ENCODE peak calls at places on chromosomes 3 and 15, in five cellular contexts. Y is aorta; R is uterus; U is OCI-LY7; Q is CD4-positive, alpha-beta memory T cell. G is an unnamed sample.

GRCh38 chr3:127691494-127691893 is 18.7 kb downstream of the ABTB1 start:
- DNase-seq in R (no peak), Y (peak; percentile 52), U (no peak), Q (no peak), G (peak; percentile 25)

GRCh38 chr3:120114981-120115380 is 20.7 kb upstream of the GSK3B start:
- DNase-seq in Q (no peak), Y (no peak), U (no peak), R (no peak), G (no peak)

GRCh38 chr3:61157414-61157813 is 93.8 kb downstream of the FHIT start:
- DNase-seq in Q (no peak), Y (no peak), R (no peak), U (no peak), G (no peak)

GRCh38 chr3:142028174-142028833 is 121.0 kb downstream of the TFDP2 start:
- DNase-seq in R (no peak), Y (no peak), Q (peak; percentile 24), U (peak; percentile 92), G (no peak)

GRCh38 chr3:473284-473800 is 276.8 kb downstream of the CHL1 start:
- DNase-seq in U (no peak), Q (no peak), R (no peak), Y (no peak), G (no peak)

GRCh38 chr3:190326930-190327329 is 4.7 kb upstream of the CLDN1 start:
- DNase-seq in R (peak; percentile 29), Q (no peak), Y (no peak), U (no peak), G (no peak)

GRCh38 chr3:11637901-11638668 is 5.6 kb downstream of the VGLL4 start:
- DNase-seq in Q (no peak), R (no peak), Y (no peak), U (no peak), G (no peak)

GRCh38 chr3:96619475-96619874 is 194.9 kb upstream of the EPHA6 start:
- DNase-seq in R (no peak), U (no peak), Y (peak; percentile 57), Q (no peak), G (no peak)

GRCh38 chr15:71780349-71780976 is 29.9 kb upstream of the NR2E3 start:
- DNase-seq in Q (peak; percentile 29), R (no peak), U (peak; percentile 73), Y (no peak), G (peak; percentile 17)

GRCh38 chr3:16871915-16872842 is 12.6 kb upstream of the PLCL2 start:
- DNase-seq in R (no peak), Q (no peak), Y (no peak), U (no peak), G (no peak)

GRCh38 chr3:127426444-127427168 is 138.8 kb upstream of the PRR20G start:
- DNase-seq in R (no peak), U (no peak), Y (no peak), Q (no peak), G (no peak)

GRCh38 chr3:132038198-132038825 is 3.5 kb upstream of the CPNE4 start:
- DNase-seq in Y (no peak), U (peak; percentile 20), Q (no peak), R (no peak), G (no peak)

GRCh38 chr3:10226293-10226692 is 22.0 kb upstream of the TATDN2 start:
- DNase-seq in Q (no peak), Y (no peak), R (no peak), U (peak; percentile 83), G (no peak)

GRCh38 chr15:73694419-73694818 is 10.2 kb downstream of the CD276 start:
- DNase-seq in U (no peak), R (no peak), Y (no peak), Q (no peak), G (no peak)

GRCh38 chr3:174820885-174821284 is 38.2 kb upstream of the NAALADL2 start:
- DNase-seq in Q (no peak), U (no peak), Y (no peak), R (no peak), G (no peak)

GRCh38 chr3:47412842-47413520 is 32.2 kb downstream of the PTPN23 start:
- DNase-seq in Q (no peak), R (no peak), U (no peak), Y (no peak), G (no peak)

GRCh38 chr3:184549793-184550585 is 11.6 kb upstream of the EPHB3 start:
- DNase-seq in U (no peak), Q (no peak), Y (peak; percentile 58), R (no peak), G (no peak)

GRCh38 chr15:73753250-73754130 is at the start of gene INSYN1:
- DNase-seq in R (peak; percentile 37), U (no peak), Q (no peak), Y (peak; percentile 84), G (no peak)

GRCh38 chr15:75363786-75364185 is 4.6 kb downstream of the MAN2C1 start:
- DNase-seq in Q (no peak), Y (no peak), R (no peak), U (no peak), G (no peak)

GRCh38 chr3:33250712-33251111 is 26.5 kb upstream of the FBXL2 start:
- DNase-seq in Q (no peak), R (no peak), U (no peak), Y (no peak), G (no peak)

GRCh38 chr3:42503957-42504333 is 1.5 kb downstream of the VIPR1 start:
- DNase-seq in U (no peak), Q (no peak), Y (peak; percentile 31), R (no peak), G (no peak)

GRCh38 chr15:72168833-72169232 is 28.8 kb downstream of the GRAMD2A start:
- DNase-seq in U (no peak), Q (no peak), R (no peak), Y (no peak), G (no peak)

GRCh38 chr3:194137314-194138097 is 1.6 kb downstream of the HES1 start:
- DNase-seq in Q (peak; percentile 31), R (peak; percentile 64), U (peak; percentile 75), Y (peak; percentile 88), G (peak; percentile 61)

GRCh38 chr15:31470756-31471155 is 144.1 kb downstream of the KLF13 start:
- DNase-seq in R (no peak), Y (no peak), U (no peak), Q (no peak), G (no peak)

GRCh38 chr3:123295901-123296250 is 94.1 kb downstream of the SEC22A start:
- DNase-seq in Q (no peak), U (no peak), R (no peak), Y (peak; percentile 62), G (no peak)

GRCh38 chr15:80494311-80494710 is 90.1 kb downstream of the ARNT2 start:
- DNase-seq in Y (no peak), Q (no peak), U (no peak), R (no peak), G (no peak)

GRCh38 chr3:159629329-159630084 is 359.1 kb upstream of the IL12A start:
- DNase-seq in U (no peak), Y (no peak), R (no peak), Q (no peak), G (no peak)

GRCh38 chr15:52806284-52806655 is 16.1 kb upstream of the ONECUT1 start:
- DNase-seq in R (no peak), Y (no peak), U (no peak), Q (no peak), G (no peak)

GRCh38 chr3:176948123-176948522 is 249.2 kb downstream of the TBL1XR1 start:
- DNase-seq in R (no peak), Q (no peak), Y (no peak), U (no peak), G (no peak)

GRCh38 chr15:26632500-26632899 is 140.4 kb downstream of the GABRB3 start:
- DNase-seq in Q (no peak), Y (no peak), R (no peak), U (peak; percentile 16), G (no peak)

GRCh38 chr3:167728631-167729335 is 5.9 kb downstream of the PDCD10 start:
- DNase-seq in U (no peak), Y (no peak), R (no peak), Q (no peak), G (no peak)

GRCh38 chr3:56347219-56347871 is 120.9 kb downstream of the ERC2 start:
- DNase-seq in Y (no peak), U (peak; percentile 32), R (no peak), Q (no peak), G (no peak)

GRCh38 chr3:18556503-18556902 is 131.4 kb upstream of the SATB1 start:
- DNase-seq in Q (peak; percentile 53), Y (no peak), R (no peak), U (no peak), G (peak; percentile 60)

GRCh38 chr3:62293051-62293780 is 80.1 kb downstream of the FEZF2 start:
- DNase-seq in U (no peak), Q (no peak), R (no peak), Y (no peak), G (no peak)

GRCh38 chr15:85581495-85581894 is 201.1 kb downstream of the AKAP13 start:
- DNase-seq in Q (peak; percentile 57), U (peak; percentile 19), Y (peak; percentile 77), R (peak; percentile 29), G (peak; percentile 77)

GRCh38 chr3:139935866-139936817 is 1.2 kb downstream of the CLSTN2 start:
- DNase-seq in Q (no peak), R (peak; percentile 47), Y (peak; percentile 78), U (no peak), G (no peak)

GRCh38 chr3:61725851-61726333 is 164.5 kb downstream of the PTPRG start:
- DNase-seq in U (no peak), Q (no peak), Y (no peak), R (no peak), G (no peak)

GRCh38 chr15:58147151-58147550 is 9.0 kb downstream of the AQP9 start:
- DNase-seq in U (no peak), Q (no peak), R (no peak), Y (no peak), G (no peak)
- H3K27ac ChIP-seq in U (no peak overlapping the region), Q (no peak overlapping the region), R (no peak overlapping the region), Y (no peak overlapping the region), G (no peak overlapping the region)

DNA sequence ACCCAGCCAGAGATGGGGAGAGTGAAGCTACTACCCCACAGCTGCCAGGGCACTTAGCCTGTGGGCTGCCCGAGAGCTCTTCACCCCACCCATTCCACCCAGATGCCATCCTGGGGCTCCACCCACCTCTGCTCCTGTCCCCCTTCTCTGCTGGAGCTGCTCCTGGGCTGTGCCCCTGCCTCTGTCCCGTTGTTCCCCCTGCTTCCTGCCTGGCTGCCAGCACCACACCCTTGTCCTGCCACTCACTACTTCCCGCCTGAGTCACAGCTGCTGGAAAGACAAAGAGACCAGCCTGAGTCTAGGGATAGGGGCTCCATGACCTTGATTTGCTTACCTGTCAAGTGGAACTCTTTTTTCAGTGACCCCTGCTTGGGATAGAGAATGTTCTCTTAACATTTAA is 12.4 kb downstream of the GNAI2 start:
- DNase-seq in Q (no peak), U (no peak), Y (peak; percentile 84), R (no peak), G (no peak)
- H3K4me1 ChIP-seq in Q (peaks cover 83% of the 10 kb centered on the region), U (peaks cover 43% of the 10 kb centered on the region), Y (no peaks in the 10 kb centered on the region), R (no peaks in the 10 kb centered on the region), G (peaks cover 87% of the 10 kb centered on the region)

DNA sequence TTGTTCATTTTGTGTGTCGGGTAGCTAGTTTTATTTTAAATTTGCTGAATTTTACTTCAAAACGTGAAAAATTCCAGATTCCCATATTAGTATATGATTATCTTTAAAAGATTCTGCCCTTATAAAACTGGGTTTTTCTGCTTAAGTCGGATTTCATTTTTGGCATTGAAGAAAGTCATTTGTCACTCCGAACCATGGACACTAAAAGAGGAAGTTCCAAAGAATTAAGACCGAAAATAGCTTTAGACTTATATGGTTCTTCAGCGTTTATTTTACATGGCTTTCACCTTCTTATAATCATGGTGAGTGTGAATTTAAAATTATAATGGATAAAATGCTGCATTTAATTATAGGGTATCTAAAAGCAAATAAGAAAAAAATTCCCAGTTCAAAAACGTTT is 1.0 kb downstream of the C3orf38 start:
- DNase-seq in R (no peak), Y (no peak), U (peak; percentile 45), Q (no peak), G (no peak)
- H3K4me3 ChIP-seq in R (peak overlapping the region; percentile 96), Y (peak overlapping the region; percentile 52), U (peak overlapping the region; percentile 99), Q (no peak overlapping the region), G (peak overlapping the region; percentile 98)

GRCh38 chr3:15610083-15610482 is 8.5 kb downstream of the BTD start:
- DNase-seq in Q (no peak), Y (no peak), U (no peak), R (no peak), G (no peak)
- H3K27ac ChIP-seq in Q (no peak overlapping the region), Y (no peak overlapping the region), U (no peak overlapping the region), R (peak overlapping the region; percentile 17), G (no peak overlapping the region)